ENCODE peak calls at places on chromosomes 2 and 18, in four cellular contexts. One of them, this sample, is unnamed.

GRCh38 chr2:55519908-55520885 is 679 bp downstream of the CFAP36 start:
- DNase-seq in stomach: no peak
- DNase-seq in CD8-positive, alpha-beta T cell: peak
- DNase-seq in BE2C: no peak
- DNase-seq in this sample: peak

GRCh38 chr2:133063792-133064191 is 393.8 kb upstream of the LYPD1 start:
- DNase-seq in stomach: no peak
- DNase-seq in CD8-positive, alpha-beta T cell: no peak
- DNase-seq in BE2C: no peak
- DNase-seq in this sample: no peak

GRCh38 chr2:238684362-238685326 is 163.2 kb upstream of the TWIST2 start:
- DNase-seq in stomach: no peak
- DNase-seq in CD8-positive, alpha-beta T cell: no peak
- DNase-seq in BE2C: no peak
- DNase-seq in this sample: no peak

GRCh38 chr2:15687243-15687642 is 95.6 kb downstream of the DDX1 start:
- DNase-seq in stomach: no peak
- DNase-seq in CD8-positive, alpha-beta T cell: no peak
- DNase-seq in BE2C: no peak
- DNase-seq in this sample: no peak

GRCh38 chr2:201182650-201183372 is at the start of gene CASP10:
- DNase-seq in stomach: peak
- DNase-seq in CD8-positive, alpha-beta T cell: peak
- DNase-seq in BE2C: no peak
- DNase-seq in this sample: peak

GRCh38 chr2:77081597-77081996 is 440.6 kb downstream of the LRRTM4 start:
- DNase-seq in stomach: no peak
- DNase-seq in CD8-positive, alpha-beta T cell: no peak
- DNase-seq in BE2C: no peak
- DNase-seq in this sample: no peak

GRCh38 chr2:182933629-182934028 is 67.2 kb upstream of the FRZB start:
- DNase-seq in stomach: no peak
- DNase-seq in CD8-positive, alpha-beta T cell: no peak
- DNase-seq in BE2C: no peak
- DNase-seq in this sample: no peak

GRCh38 chr2:25132296-25132630 is 36.1 kb downstream of the POMC start:
- DNase-seq in stomach: no peak
- DNase-seq in CD8-positive, alpha-beta T cell: no peak
- DNase-seq in BE2C: no peak
- DNase-seq in this sample: no peak

GRCh38 chr18:36532394-36532793 is 234.9 kb downstream of the FHOD3 start:
- DNase-seq in stomach: no peak
- DNase-seq in CD8-positive, alpha-beta T cell: no peak
- DNase-seq in BE2C: no peak
- DNase-seq in this sample: no peak

GRCh38 chr18:23971656-23972230 is 42.8 kb upstream of the TTC39C start:
- DNase-seq in stomach: no peak
- DNase-seq in CD8-positive, alpha-beta T cell: no peak
- DNase-seq in BE2C: no peak
- DNase-seq in this sample: no peak

DNA sequence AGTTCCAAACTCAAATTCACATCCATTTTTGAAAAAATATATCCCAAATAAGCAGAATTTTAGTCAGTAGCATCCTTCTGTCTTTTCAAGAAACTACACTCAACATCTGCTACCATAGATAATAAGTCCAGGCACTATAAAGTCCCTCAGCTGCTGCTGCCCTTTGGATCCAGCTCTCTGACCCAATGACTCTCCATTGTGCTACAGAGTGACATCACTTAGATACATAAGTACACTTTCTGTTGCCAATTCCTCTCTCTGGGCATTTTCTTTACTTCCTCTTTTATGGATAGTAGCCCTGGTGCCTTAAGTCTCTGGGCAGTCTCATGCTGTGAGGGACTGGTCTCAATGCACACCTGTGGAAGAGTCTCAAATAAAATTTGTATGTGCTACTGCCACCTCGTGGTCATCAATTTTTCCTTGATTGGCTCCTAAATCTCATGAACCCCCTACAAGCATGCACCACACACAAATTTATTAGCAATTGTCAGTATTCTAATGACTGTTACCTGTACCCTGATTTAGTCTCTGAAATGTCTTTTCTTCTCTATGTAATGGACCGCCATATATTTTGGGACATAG is 219.2 kb downstream of the LRP1B start:
- DNase-seq in stomach: peak
- DNase-seq in CD8-positive, alpha-beta T cell: no peak
- DNase-seq in BE2C: peak
- DNase-seq in this sample: no peak
- TF ChIP-seq CTCF in stomach: no peak
- TF ChIP-seq CTCF in CD8-positive, alpha-beta T cell: no peak
- TF ChIP-seq CTCF in BE2C: peak
- TF ChIP-seq CTCF in this sample: no peak

GRCh38 chr2:129297430-129297829 is 682.0 kb upstream of the RAB6C start:
- DNase-seq in stomach: no peak
- DNase-seq in CD8-positive, alpha-beta T cell: no peak
- DNase-seq in BE2C: no peak
- DNase-seq in this sample: no peak
- TF ChIP-seq CTCF in stomach: no peak
- TF ChIP-seq CTCF in CD8-positive, alpha-beta T cell: no peak
- TF ChIP-seq CTCF in BE2C: no peak
- TF ChIP-seq CTCF in this sample: no peak

GRCh38 chr18:71398530-71398929 is 1109.7 kb downstream of the SOCS6 start:
- DNase-seq in stomach: no peak
- DNase-seq in CD8-positive, alpha-beta T cell: no peak
- DNase-seq in BE2C: peak
- DNase-seq in this sample: no peak
- TF ChIP-seq CTCF in stomach: no peak
- TF ChIP-seq CTCF in CD8-positive, alpha-beta T cell: no peak
- TF ChIP-seq CTCF in BE2C: peak
- TF ChIP-seq CTCF in this sample: no peak

GRCh38 chr2:44616616-44617266 is 255.0 kb downstream of the CAMKMT start:
- DNase-seq in stomach: no peak
- DNase-seq in CD8-positive, alpha-beta T cell: no peak
- DNase-seq in BE2C: no peak
- DNase-seq in this sample: no peak
- TF ChIP-seq CTCF in stomach: no peak
- TF ChIP-seq CTCF in CD8-positive, alpha-beta T cell: no peak
- TF ChIP-seq CTCF in BE2C: no peak
- TF ChIP-seq CTCF in this sample: no peak

GRCh38 chr2:150485114-150485870 is 2.2 kb downstream of the RND3 start:
- DNase-seq in stomach: peak
- DNase-seq in CD8-positive, alpha-beta T cell: no peak
- DNase-seq in BE2C: peak
- DNase-seq in this sample: no peak
- TF ChIP-seq CTCF in stomach: no peak
- TF ChIP-seq CTCF in CD8-positive, alpha-beta T cell: no peak
- TF ChIP-seq CTCF in BE2C: peak
- TF ChIP-seq CTCF in this sample: no peak

DNA sequence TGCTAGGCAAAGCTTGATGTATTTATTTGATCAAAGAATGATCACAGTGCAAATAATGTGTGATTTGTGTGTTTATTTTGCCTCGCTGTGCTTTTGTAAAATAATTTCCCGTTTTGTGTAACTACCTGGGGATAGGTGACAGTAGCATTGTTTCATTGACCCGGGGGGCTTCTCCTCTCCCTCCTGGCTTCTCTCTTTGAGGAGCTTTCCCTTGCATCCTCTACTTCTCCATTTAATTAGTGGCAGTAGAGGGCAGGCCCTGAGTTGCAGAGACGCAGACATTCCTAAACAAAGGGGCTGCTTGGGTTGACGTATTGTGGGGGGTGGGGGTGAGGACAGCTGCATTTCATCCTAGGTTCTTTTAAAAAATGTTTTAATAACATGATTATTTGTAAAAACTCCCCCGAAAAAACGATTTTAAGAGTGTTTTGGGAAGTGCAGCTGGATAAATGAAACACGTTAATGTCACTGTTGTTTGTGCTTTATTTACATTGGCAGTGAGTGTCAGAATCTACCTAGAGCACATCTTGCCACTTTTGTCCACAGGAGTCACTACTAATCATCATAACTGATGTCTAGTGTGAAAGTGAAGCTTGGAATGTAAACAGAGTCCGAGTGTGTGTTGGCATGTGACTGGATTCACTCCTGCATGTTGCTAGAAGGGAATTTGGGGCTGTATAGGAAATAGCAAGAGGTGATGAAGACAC is 2.2 kb downstream of the NEDD4L start:
- DNase-seq in stomach: no peak
- DNase-seq in CD8-positive, alpha-beta T cell: no peak
- DNase-seq in BE2C: no peak
- DNase-seq in this sample: no peak
- TF ChIP-seq CTCF in stomach: no peak
- TF ChIP-seq CTCF in CD8-positive, alpha-beta T cell: no peak
- TF ChIP-seq CTCF in BE2C: no peak
- TF ChIP-seq CTCF in this sample: no peak

GRCh38 chr2:65431417-65432226 is 777 bp downstream of the SPRED2 start:
- DNase-seq in stomach: peak
- DNase-seq in CD8-positive, alpha-beta T cell: peak
- DNase-seq in BE2C: peak
- DNase-seq in this sample: peak
- TF ChIP-seq CTCF in stomach: no peak
- TF ChIP-seq CTCF in CD8-positive, alpha-beta T cell: no peak
- TF ChIP-seq CTCF in BE2C: no peak
- TF ChIP-seq CTCF in this sample: no peak

DNA sequence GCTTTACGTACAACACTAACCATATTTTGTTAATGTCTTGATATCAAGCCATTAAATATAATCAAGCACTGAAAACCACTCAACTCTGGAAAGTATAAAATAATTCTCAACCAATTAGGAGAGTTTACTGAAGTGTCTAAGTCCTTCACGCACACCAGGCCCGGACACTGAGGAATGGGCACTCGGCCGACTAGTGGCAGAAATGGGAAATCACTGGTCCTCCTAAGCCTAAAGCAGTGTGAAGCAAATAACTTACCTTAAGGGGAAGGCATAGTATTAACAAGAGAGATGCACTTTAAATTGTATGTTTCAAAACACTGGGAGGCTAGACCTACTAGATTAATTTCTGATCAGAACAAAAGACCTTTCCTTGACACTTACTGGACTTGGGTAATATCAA is 45.7 kb downstream of the FAM210A start:
- DNase-seq in stomach: no peak
- DNase-seq in CD8-positive, alpha-beta T cell: no peak
- DNase-seq in BE2C: peak
- DNase-seq in this sample: no peak
- TF ChIP-seq CTCF in stomach: no peak
- TF ChIP-seq CTCF in CD8-positive, alpha-beta T cell: peak
- TF ChIP-seq CTCF in BE2C: peak
- TF ChIP-seq CTCF in this sample: peak

DNA sequence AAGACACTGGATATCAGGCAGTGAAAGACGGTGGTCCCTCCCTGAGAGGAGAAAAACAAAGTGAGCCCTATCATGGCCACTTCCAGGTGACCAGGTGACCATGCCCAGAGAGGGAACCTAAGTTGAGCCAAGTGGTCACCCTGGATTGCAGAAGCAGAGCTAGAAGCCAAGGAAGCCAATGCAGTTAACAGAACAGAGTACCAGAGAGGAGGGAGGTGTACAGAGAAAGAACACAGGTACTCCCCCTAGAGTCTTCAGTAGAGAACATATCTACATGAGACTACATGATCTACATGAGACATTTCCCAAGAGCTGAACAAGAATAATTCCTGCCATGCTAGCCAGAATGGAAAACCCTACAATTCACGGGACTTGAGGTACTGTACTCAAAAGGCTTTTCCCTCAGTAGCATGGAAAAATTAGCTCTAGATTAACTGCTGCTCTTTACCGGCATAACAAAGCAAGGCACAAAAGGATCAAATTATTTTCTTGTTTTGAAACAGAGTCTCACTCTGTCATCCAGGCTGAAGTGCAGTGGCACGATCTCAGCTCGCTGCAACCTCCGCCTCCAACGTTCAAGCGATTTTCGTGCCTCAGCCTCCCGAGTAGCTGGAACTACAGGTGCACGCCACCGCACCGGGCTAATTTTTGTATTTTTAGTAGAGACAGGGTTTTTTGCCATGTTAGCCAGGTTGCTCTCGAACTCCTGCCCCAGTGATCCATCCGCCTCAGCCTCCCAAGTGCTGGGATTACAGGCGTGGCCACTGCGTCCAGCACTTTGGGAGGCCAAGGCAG is 23.5 kb downstream of the ROCK2 start:
- DNase-seq in stomach: no peak
- DNase-seq in CD8-positive, alpha-beta T cell: no peak
- DNase-seq in BE2C: no peak
- DNase-seq in this sample: no peak
- TF ChIP-seq CTCF in stomach: no peak
- TF ChIP-seq CTCF in CD8-positive, alpha-beta T cell: no peak
- TF ChIP-seq CTCF in BE2C: peak
- TF ChIP-seq CTCF in this sample: no peak

GRCh38 chr2:120669121-120669952 is 66.3 kb upstream of the GLI2 start:
- DNase-seq in stomach: peak
- DNase-seq in CD8-positive, alpha-beta T cell: no peak
- DNase-seq in BE2C: peak
- DNase-seq in this sample: no peak
- TF ChIP-seq CTCF in stomach: no peak
- TF ChIP-seq CTCF in CD8-positive, alpha-beta T cell: no peak
- TF ChIP-seq CTCF in BE2C: peak
- TF ChIP-seq CTCF in this sample: no peak

This sample was measured in B cell.